ENCODE peak calls at places on chromosomes 4 and X, in ten cellular contexts. One of them, this sample, is unnamed.

GRCh38 chr4:94523033-94523590 is 71.4 kb downstream of the PDLIM5 start:
- DNase-seq in NCI-H187: no peak
- DNase-seq in putamen: no peak
- DNase-seq in OCI-LY7: no peak
- DNase-seq in hypothalamus: no peak
- DNase-seq in small intestine: no peak
- DNase-seq in HT1080: no peak
- DNase-seq in NCI-H748 treated with DMSO at 0.1 percent for 48 hours: no peak
- DNase-seq in aorta: no peak
- DNase-seq in Calu3: no peak
- DNase-seq in this sample: no peak

GRCh38 chr4:110611968-110612447 is 10.9 kb downstream of the PITX2 start:
- DNase-seq in NCI-H187: no peak
- DNase-seq in putamen: no peak
- DNase-seq in OCI-LY7: no peak
- DNase-seq in hypothalamus: no peak
- DNase-seq in small intestine: no peak
- DNase-seq in HT1080: no peak
- DNase-seq in NCI-H748 treated with DMSO at 0.1 percent for 48 hours: no peak
- DNase-seq in aorta: no peak
- DNase-seq in Calu3: no peak
- DNase-seq in this sample: no peak

GRCh38 chrX:1244164-1245076 is 24.2 kb upstream of the CSF2RA start:
- DNase-seq in NCI-H187: no peak
- DNase-seq in putamen: no peak
- DNase-seq in OCI-LY7: peak
- DNase-seq in hypothalamus: no peak
- DNase-seq in small intestine: no peak
- DNase-seq in HT1080: no peak
- DNase-seq in NCI-H748 treated with DMSO at 0.1 percent for 48 hours: no peak
- DNase-seq in aorta: no peak
- DNase-seq in Calu3: peak
- DNase-seq in this sample: no peak

GRCh38 chrX:41705680-41706374 is 17.1 kb downstream of the GPR34 start:
- DNase-seq in NCI-H187: no peak
- DNase-seq in putamen: peak
- DNase-seq in OCI-LY7: peak
- DNase-seq in hypothalamus: no peak
- DNase-seq in small intestine: no peak
- DNase-seq in HT1080: no peak
- DNase-seq in NCI-H748 treated with DMSO at 0.1 percent for 48 hours: no peak
- DNase-seq in aorta: no peak
- DNase-seq in Calu3: no peak
- DNase-seq in this sample: peak

GRCh38 chr4:26021417-26022345 is 107.7 kb downstream of the SMIM20 start:
- DNase-seq in NCI-H187: no peak
- DNase-seq in putamen: no peak
- DNase-seq in OCI-LY7: no peak
- DNase-seq in hypothalamus: no peak
- DNase-seq in small intestine: no peak
- DNase-seq in HT1080: no peak
- DNase-seq in NCI-H748 treated with DMSO at 0.1 percent for 48 hours: no peak
- DNase-seq in aorta: no peak
- DNase-seq in Calu3: peak
- DNase-seq in this sample: no peak

GRCh38 chr4:168654206-168655174 is 157.6 kb downstream of the PALLD start:
- DNase-seq in NCI-H187: no peak
- DNase-seq in putamen: no peak
- DNase-seq in OCI-LY7: no peak
- DNase-seq in hypothalamus: no peak
- DNase-seq in small intestine: peak
- DNase-seq in HT1080: no peak
- DNase-seq in NCI-H748 treated with DMSO at 0.1 percent for 48 hours: peak
- DNase-seq in aorta: no peak
- DNase-seq in Calu3: peak
- DNase-seq in this sample: no peak

GRCh38 chrX:69070949-69071650 is 94.2 kb downstream of the PJA1 start:
- DNase-seq in NCI-H187: no peak
- DNase-seq in putamen: no peak
- DNase-seq in OCI-LY7: no peak
- DNase-seq in hypothalamus: peak
- DNase-seq in small intestine: no peak
- DNase-seq in HT1080: no peak
- DNase-seq in NCI-H748 treated with DMSO at 0.1 percent for 48 hours: no peak
- DNase-seq in aorta: peak
- DNase-seq in Calu3: no peak
- DNase-seq in this sample: peak

GRCh38 chrX:151746502-151746901 is 12.0 kb downstream of the CNGA2 start:
- DNase-seq in NCI-H187: no peak
- DNase-seq in putamen: no peak
- DNase-seq in OCI-LY7: no peak
- DNase-seq in hypothalamus: no peak
- DNase-seq in small intestine: no peak
- DNase-seq in HT1080: no peak
- DNase-seq in NCI-H748 treated with DMSO at 0.1 percent for 48 hours: no peak
- DNase-seq in aorta: no peak
- DNase-seq in Calu3: no peak
- DNase-seq in this sample: no peak

GRCh38 chr4:154822775-154823174 is 41.7 kb downstream of the RBM46 start:
- DNase-seq in NCI-H187: no peak
- DNase-seq in putamen: no peak
- DNase-seq in OCI-LY7: no peak
- DNase-seq in hypothalamus: no peak
- DNase-seq in small intestine: no peak
- DNase-seq in HT1080: peak
- DNase-seq in NCI-H748 treated with DMSO at 0.1 percent for 48 hours: no peak
- DNase-seq in aorta: no peak
- DNase-seq in Calu3: no peak
- DNase-seq in this sample: no peak

GRCh38 chr4:164779811-164780216 is 25.9 kb downstream of the SMIM31 start:
- DNase-seq in NCI-H187: no peak
- DNase-seq in putamen: peak
- DNase-seq in OCI-LY7: peak
- DNase-seq in hypothalamus: no peak
- DNase-seq in small intestine: no peak
- DNase-seq in HT1080: peak
- DNase-seq in NCI-H748 treated with DMSO at 0.1 percent for 48 hours: peak
- DNase-seq in aorta: no peak
- DNase-seq in Calu3: peak
- DNase-seq in this sample: peak

GRCh38 chr4:7811536-7812190 is 128.0 kb downstream of the AFAP1 start:
- DNase-seq in NCI-H187: no peak
- DNase-seq in putamen: no peak
- DNase-seq in OCI-LY7: no peak
- DNase-seq in hypothalamus: no peak
- DNase-seq in small intestine: no peak
- DNase-seq in HT1080: no peak
- DNase-seq in NCI-H748 treated with DMSO at 0.1 percent for 48 hours: no peak
- DNase-seq in aorta: no peak
- DNase-seq in Calu3: no peak
- DNase-seq in this sample: no peak

GRCh38 chrX:69152398-69152797 is 12.9 kb downstream of the PJA1 start:
- DNase-seq in NCI-H187: no peak
- DNase-seq in putamen: peak
- DNase-seq in OCI-LY7: no peak
- DNase-seq in hypothalamus: no peak
- DNase-seq in small intestine: peak
- DNase-seq in HT1080: no peak
- DNase-seq in NCI-H748 treated with DMSO at 0.1 percent for 48 hours: peak
- DNase-seq in aorta: peak
- DNase-seq in Calu3: peak
- DNase-seq in this sample: peak

GRCh38 chr4:11106190-11106589 is 322.5 kb downstream of the HS3ST1 start:
- DNase-seq in NCI-H187: no peak
- DNase-seq in putamen: no peak
- DNase-seq in OCI-LY7: no peak
- DNase-seq in hypothalamus: no peak
- DNase-seq in small intestine: no peak
- DNase-seq in HT1080: peak
- DNase-seq in NCI-H748 treated with DMSO at 0.1 percent for 48 hours: no peak
- DNase-seq in aorta: no peak
- DNase-seq in Calu3: no peak
- DNase-seq in this sample: no peak

GRCh38 chrX:154369453-154370299 is 4.8 kb downstream of the FLNA start:
- DNase-seq in NCI-H187: no peak
- DNase-seq in putamen: peak
- DNase-seq in OCI-LY7: peak
- DNase-seq in hypothalamus: peak
- DNase-seq in small intestine: no peak
- DNase-seq in HT1080: peak
- DNase-seq in NCI-H748 treated with DMSO at 0.1 percent for 48 hours: peak
- DNase-seq in aorta: peak
- DNase-seq in Calu3: peak
- DNase-seq in this sample: peak

GRCh38 chr4:1278336-1278670 is 11.4 kb upstream of the MAEA start:
- DNase-seq in NCI-H187: no peak
- DNase-seq in putamen: no peak
- DNase-seq in OCI-LY7: no peak
- DNase-seq in hypothalamus: no peak
- DNase-seq in small intestine: no peak
- DNase-seq in HT1080: peak
- DNase-seq in NCI-H748 treated with DMSO at 0.1 percent for 48 hours: no peak
- DNase-seq in aorta: no peak
- DNase-seq in Calu3: no peak
- DNase-seq in this sample: no peak

GRCh38 chr4:10334506-10335028 is 122.7 kb downstream of the ZNF518B start:
- DNase-seq in NCI-H187: no peak
- DNase-seq in putamen: no peak
- DNase-seq in OCI-LY7: no peak
- DNase-seq in hypothalamus: no peak
- DNase-seq in small intestine: no peak
- DNase-seq in HT1080: no peak
- DNase-seq in NCI-H748 treated with DMSO at 0.1 percent for 48 hours: no peak
- DNase-seq in aorta: no peak
- DNase-seq in Calu3: no peak
- DNase-seq in this sample: no peak

GRCh38 chr4:41939016-41939623 is 3.9 kb downstream of the TMEM33 start:
- DNase-seq in NCI-H187: no peak
- DNase-seq in putamen: no peak
- DNase-seq in OCI-LY7: no peak
- DNase-seq in hypothalamus: no peak
- DNase-seq in small intestine: no peak
- DNase-seq in HT1080: no peak
- DNase-seq in NCI-H748 treated with DMSO at 0.1 percent for 48 hours: no peak
- DNase-seq in aorta: no peak
- DNase-seq in Calu3: no peak
- DNase-seq in this sample: no peak

GRCh38 chrX:118448273-118448783 is 47.3 kb upstream of the DOCK11 start:
- DNase-seq in NCI-H187: no peak
- DNase-seq in putamen: no peak
- DNase-seq in OCI-LY7: no peak
- DNase-seq in hypothalamus: no peak
- DNase-seq in small intestine: no peak
- DNase-seq in HT1080: no peak
- DNase-seq in NCI-H748 treated with DMSO at 0.1 percent for 48 hours: no peak
- DNase-seq in aorta: no peak
- DNase-seq in Calu3: no peak
- DNase-seq in this sample: no peak

GRCh38 chr4:56907009-56907408 is 691 bp upstream of the REST start:
- DNase-seq in NCI-H187: no peak
- DNase-seq in putamen: no peak
- DNase-seq in OCI-LY7: no peak
- DNase-seq in hypothalamus: no peak
- DNase-seq in small intestine: peak
- DNase-seq in HT1080: no peak
- DNase-seq in NCI-H748 treated with DMSO at 0.1 percent for 48 hours: no peak
- DNase-seq in aorta: no peak
- DNase-seq in Calu3: no peak
- DNase-seq in this sample: no peak

GRCh38 chr4:13329963-13330362 is 154.2 kb downstream of the RAB28 start:
- DNase-seq in NCI-H187: no peak
- DNase-seq in putamen: no peak
- DNase-seq in OCI-LY7: no peak
- DNase-seq in hypothalamus: no peak
- DNase-seq in small intestine: peak
- DNase-seq in HT1080: peak
- DNase-seq in NCI-H748 treated with DMSO at 0.1 percent for 48 hours: peak
- DNase-seq in aorta: peak
- DNase-seq in Calu3: no peak
- DNase-seq in this sample: no peak

GRCh38 chrX:11351375-11352295 is 58.4 kb downstream of the AMELX start:
- DNase-seq in NCI-H187: no peak
- DNase-seq in putamen: no peak
- DNase-seq in OCI-LY7: no peak
- DNase-seq in hypothalamus: no peak
- DNase-seq in small intestine: no peak
- DNase-seq in HT1080: peak
- DNase-seq in NCI-H748 treated with DMSO at 0.1 percent for 48 hours: no peak
- DNase-seq in aorta: peak
- DNase-seq in Calu3: no peak
- DNase-seq in this sample: no peak

GRCh38 chr4:88062311-88062710 is 54.9 kb downstream of the PKD2 start:
- DNase-seq in NCI-H187: no peak
- DNase-seq in putamen: peak
- DNase-seq in OCI-LY7: no peak
- DNase-seq in hypothalamus: no peak
- DNase-seq in small intestine: no peak
- DNase-seq in HT1080: no peak
- DNase-seq in NCI-H748 treated with DMSO at 0.1 percent for 48 hours: no peak
- DNase-seq in aorta: no peak
- DNase-seq in Calu3: no peak
- DNase-seq in this sample: peak

GRCh38 chr4:99790796-99791617 is 25.6 kb upstream of the DAPP1 start:
- DNase-seq in NCI-H187: peak
- DNase-seq in putamen: no peak
- DNase-seq in OCI-LY7: no peak
- DNase-seq in hypothalamus: no peak
- DNase-seq in small intestine: no peak
- DNase-seq in HT1080: peak
- DNase-seq in NCI-H748 treated with DMSO at 0.1 percent for 48 hours: peak
- DNase-seq in aorta: no peak
- DNase-seq in Calu3: no peak
- DNase-seq in this sample: no peak

GRCh38 chrX:40262641-40263560 is 165.1 kb upstream of the BCOR start:
- DNase-seq in NCI-H187: no peak
- DNase-seq in putamen: no peak
- DNase-seq in OCI-LY7: no peak
- DNase-seq in hypothalamus: no peak
- DNase-seq in small intestine: no peak
- DNase-seq in HT1080: peak
- DNase-seq in NCI-H748 treated with DMSO at 0.1 percent for 48 hours: no peak
- DNase-seq in aorta: no peak
- DNase-seq in Calu3: peak
- DNase-seq in this sample: no peak

GRCh38 chr4:147754037-147754445 is 22.2 kb downstream of the ARHGAP10 start:
- DNase-seq in NCI-H187: no peak
- DNase-seq in putamen: no peak
- DNase-seq in OCI-LY7: no peak
- DNase-seq in hypothalamus: no peak
- DNase-seq in small intestine: no peak
- DNase-seq in HT1080: peak
- DNase-seq in NCI-H748 treated with DMSO at 0.1 percent for 48 hours: no peak
- DNase-seq in aorta: no peak
- DNase-seq in Calu3: no peak
- DNase-seq in this sample: no peak

GRCh38 chr4:14375816-14376215 is 626.5 kb upstream of the CPEB2 start:
- DNase-seq in NCI-H187: no peak
- DNase-seq in putamen: no peak
- DNase-seq in OCI-LY7: no peak
- DNase-seq in hypothalamus: no peak
- DNase-seq in small intestine: no peak
- DNase-seq in HT1080: peak
- DNase-seq in NCI-H748 treated with DMSO at 0.1 percent for 48 hours: no peak
- DNase-seq in aorta: no peak
- DNase-seq in Calu3: no peak
- DNase-seq in this sample: no peak

GRCh38 chr4:159607824-159608223 is 504.9 kb downstream of the RAPGEF2 start:
- DNase-seq in NCI-H187: no peak
- DNase-seq in putamen: no peak
- DNase-seq in OCI-LY7: no peak
- DNase-seq in hypothalamus: peak
- DNase-seq in small intestine: no peak
- DNase-seq in HT1080: no peak
- DNase-seq in NCI-H748 treated with DMSO at 0.1 percent for 48 hours: peak
- DNase-seq in aorta: no peak
- DNase-seq in Calu3: peak
- DNase-seq in this sample: no peak

GRCh38 chrX:100636321-100636991 is at the start of gene TSPAN6:
- DNase-seq in NCI-H187: no peak
- DNase-seq in putamen: peak
- DNase-seq in OCI-LY7: no peak
- DNase-seq in hypothalamus: peak
- DNase-seq in small intestine: peak
- DNase-seq in HT1080: peak
- DNase-seq in NCI-H748 treated with DMSO at 0.1 percent for 48 hours: peak
- DNase-seq in aorta: peak
- DNase-seq in Calu3: peak
- DNase-seq in this sample: peak